ENCODE peak calls at places on chromosomes 3 and 15, in eight cellular contexts. G is tibial artery, Z is psoas muscle, R is transverse colon, J is activated B cell treated with CpG ODN at 0.5 μM for 24 hours, B is BE2C, N is mucosa of descending colon, Q is H9. C is an unnamed sample.

GRCh38 chr15:86595741-86596140 is 516.1 kb downstream of the AGBL1 start:
- DNase-seq in G (no peak), Z (no peak), R (no peak), J (no peak), B (no peak), N (no peak), Q (no peak), C (no peak)

GRCh38 chr15:64712353-64712752 is 63.0 kb downstream of the RBPMS2 start:
- DNase-seq in G (no peak), Z (no peak), R (no peak), J (no peak), B (no peak), N (no peak), Q (no peak), C (no peak)

GRCh38 chr3:155995525-155996370 is 124.6 kb upstream of the KCNAB1 start:
- DNase-seq in G (no peak), Z (no peak), R (no peak), J (no peak), B (no peak), N (no peak), Q (no peak), C (no peak)

GRCh38 chr3:98769436-98769835 is 6.3 kb downstream of the ST3GAL6 start:
- DNase-seq in G (no peak), Z (no peak), R (no peak), J (no peak), B (no peak), N (no peak), Q (no peak), C (no peak)

GRCh38 chr3:49530231-49530630 is 24.0 kb upstream of the BSN start:
- DNase-seq in G (no peak), Z (no peak), R (no peak), J (no peak), B (no peak), N (no peak), Q (no peak), C (no peak)

GRCh38 chr15:72312605-72313447 is 7.1 kb downstream of the CELF6 start:
- DNase-seq in G (peak; percentile 75), Z (peak; percentile 50), R (peak; percentile 57), J (peak; percentile 24), B (peak; percentile 85), N (peak; percentile 62), Q (peak; percentile 86), C (peak; percentile 79)

GRCh38 chr3:9298236-9298635 is 48.8 kb upstream of the SRGAP3 start:
- DNase-seq in G (no peak), Z (no peak), R (no peak), J (no peak), B (no peak), N (no peak), Q (no peak), C (no peak)

GRCh38 chr3:73399106-73399505 is 225.6 kb downstream of the PDZRN3 start:
- DNase-seq in G (no peak), Z (no peak), R (no peak), J (no peak), B (no peak), N (no peak), Q (no peak), C (no peak)

GRCh38 chr15:69060744-69061143 is 46.2 kb downstream of the NOX5 start:
- DNase-seq in G (no peak), Z (no peak), R (no peak), J (no peak), B (no peak), N (no peak), Q (no peak), C (no peak)

GRCh38 chr3:29827756-29828155 is 546.9 kb downstream of the RBMS3 start:
- DNase-seq in G (no peak), Z (no peak), R (no peak), J (no peak), B (no peak), N (no peak), Q (no peak), C (no peak)

GRCh38 chr15:24856397-24857093 is 98.2 kb upstream of the SNRPN start:
- DNase-seq in G (peak; percentile 70), Z (no peak), R (peak; percentile 8), J (no peak), B (peak; percentile 79), N (no peak), Q (peak; percentile 97), C (peak; percentile 95)

GRCh38 chr3:108914774-108915641 is 38.7 kb downstream of the GUCA1C start:
- DNase-seq in G (no peak), Z (no peak), R (peak; percentile 44), J (no peak), B (peak; percentile 66), N (peak; percentile 38), Q (peak; percentile 79), C (peak; percentile 55)

GRCh38 chr3:191070762-191071365 is 128.2 kb upstream of the OSTN start:
- DNase-seq in G (no peak), Z (no peak), R (no peak), J (no peak), B (no peak), N (no peak), Q (no peak), C (no peak)

GRCh38 chr3:32113566-32113965 is 7.1 kb downstream of the GPD1L start:
- DNase-seq in G (no peak), Z (no peak), R (no peak), J (no peak), B (no peak), N (no peak), Q (no peak), C (no peak)

GRCh38 chr3:188133646-188134045 is 20.3 kb upstream of the LPP start:
- DNase-seq in G (no peak), Z (no peak), R (no peak), J (no peak), B (no peak), N (no peak), Q (no peak), C (no peak)

GRCh38 chr3:41317718-41318117 is 118.4 kb downstream of the CTNNB1 start:
- DNase-seq in G (no peak), Z (no peak), R (no peak), J (no peak), B (no peak), N (no peak), Q (no peak), C (no peak)

GRCh38 chr3:123169492-123169929 is 32.2 kb upstream of the SEC22A start:
- DNase-seq in G (no peak), Z (no peak), R (no peak), J (no peak), B (no peak), N (no peak), Q (no peak), C (no peak)

GRCh38 chr3:177681156-177681555 is 483.9 kb upstream of the TBL1XR1 start:
- DNase-seq in G (no peak), Z (no peak), R (no peak), J (no peak), B (no peak), N (no peak), Q (no peak), C (no peak)

GRCh38 chr3:197555281-197556261 is at the start of gene BDH1:
- DNase-seq in G (no peak), Z (peak; percentile 34), R (peak; percentile 69), J (peak; percentile 71), B (peak; percentile 76), N (peak; percentile 83), Q (peak; percentile 76), C (peak; percentile 69)

GRCh38 chr3:65497846-65498245 is 540.9 kb downstream of the MAGI1 start:
- DNase-seq in G (no peak), Z (no peak), R (no peak), J (no peak), B (peak; percentile 70), N (no peak), Q (no peak), C (peak; percentile 70)

GRCh38 chr3:123258811-123259420 is 57.2 kb downstream of the SEC22A start:
- DNase-seq in G (no peak), Z (no peak), R (no peak), J (no peak), B (no peak), N (no peak), Q (no peak), C (no peak)

GRCh38 chr3:184003187-184003967 is 14.3 kb downstream of the ABCC5 start:
- DNase-seq in G (no peak), Z (no peak), R (no peak), J (no peak), B (no peak), N (no peak), Q (no peak), C (no peak)

GRCh38 chr3:9448643-9449042 is 51.2 kb downstream of the SETD5 start:
- DNase-seq in G (no peak), Z (no peak), R (no peak), J (no peak), B (no peak), N (no peak), Q (no peak), C (no peak)

GRCh38 chr3:160381470-160381869 is 17.6 kb downstream of the IFT80 start:
- DNase-seq in G (no peak), Z (no peak), R (no peak), J (no peak), B (no peak), N (no peak), Q (no peak), C (no peak)

GRCh38 chr15:50247819-50248650 is 17.5 kb downstream of the HDC start:
- DNase-seq in G (no peak), Z (no peak), R (peak; percentile 53), J (no peak), B (peak; percentile 73), N (peak; percentile 35), Q (no peak), C (no peak)

GRCh38 chr3:51975857-51976549 is 1.1 kb downstream of the ABHD14A start:
- DNase-seq in G (peak; percentile 90), Z (peak; percentile 76), R (peak; percentile 75), J (peak; percentile 41), B (peak; percentile 76), N (peak; percentile 81), Q (peak; percentile 65), C (peak; percentile 82)
- TF ChIP-seq CTCF in G (no peak), Z (no peak), R (no peak), J (no peak), B (no peak), N (no peak), Q (no peak), C (no peak)

GRCh38 chr15:93180656-93181055 is 91.6 kb upstream of the RGMA start:
- DNase-seq in G (no peak), Z (no peak), R (no peak), J (no peak), B (no peak), N (no peak), Q (peak; percentile 76), C (no peak)
- TF ChIP-seq CTCF in G (no peak), Z (no peak), R (no peak), J (no peak), B (no peak), N (no peak), Q (no peak), C (no peak)

GRCh38 chr15:58933311-58934113 is at the start of gene SLTM:
- DNase-seq in G (peak; percentile 97), Z (peak; percentile 94), R (peak; percentile 95), J (peak; percentile 87), B (peak; percentile 97), N (peak; percentile 96), Q (peak; percentile 95), C (peak; percentile 97)
- TF ChIP-seq CTCF in G (peak; percentile 34), Z (peak; percentile 20), R (peak; percentile 27), J (no peak), B (no peak), N (no peak), Q (peak; percentile 46), C (peak; percentile 43)

GRCh38 chr15:83030021-83030420 is 18.6 kb upstream of the C15orf40 start:
- DNase-seq in G (no peak), Z (no peak), R (no peak), J (no peak), B (no peak), N (no peak), Q (no peak), C (no peak)
- TF ChIP-seq CTCF in G (no peak), Z (no peak), R (no peak), J (no peak), B (no peak), N (no peak), Q (no peak), C (no peak)